ENCODE peak calls at places on chromosomes 16 and 17, in seven cellular contexts. Q, R, N, U, M, J and G are unnamed samples. For H3K9me2 and H3K36me3, the result is how much of the 10 kb centered on the place peaks cover.

GRCh38 chr16:85600905-85601639 is 12.1 kb upstream of the GSE1 start:
- DNase-seq in N (no peak), J (no peak), Q (no peak), U (no peak), R (no peak), M (no peak), G (no peak)

GRCh38 chr17:13176436-13176835 is 158.6 kb upstream of the ELAC2 start:
- DNase-seq in U (no peak), J (no peak), Q (no peak), N (no peak), M (no peak), R (no peak), G (no peak)

GRCh38 chr16:53743149-53743566 is 39.2 kb downstream of the FTO start:
- DNase-seq in R (peak), J (peak), N (peak), U (peak), Q (peak), M (no peak), G (no peak)

GRCh38 chr16:10172848-10173655 is 9.2 kb downstream of the GRIN2A start:
- DNase-seq in N (peak), R (peak), U (no peak), Q (peak), M (no peak), J (no peak), G (no peak)

GRCh38 chr17:75390982-75391381 is 14.5 kb downstream of the GRB2 start:
- DNase-seq in R (no peak), J (no peak), N (peak), Q (no peak), U (no peak), M (no peak), G (no peak)

GRCh38 chr16:88941933-88942909 is 34.8 kb downstream of the CBFA2T3 start:
- DNase-seq in R (no peak), Q (peak), J (peak), N (peak), U (peak), M (peak), G (no peak)

GRCh38 chr17:1197781-1198490 is 18.2 kb upstream of the ABR start:
- DNase-seq in M (no peak), R (no peak), J (no peak), Q (no peak), U (peak), N (peak), G (no peak)

GRCh38 chr17:47669060-47669459 is 19.3 kb downstream of the KPNB1 start:
- DNase-seq in N (no peak), M (no peak), Q (no peak), R (no peak), J (no peak), U (no peak), G (no peak)

GRCh38 chr16:29784901-29785500 is 5.5 kb upstream of the KIF22 start:
- DNase-seq in R (no peak), Q (peak), J (no peak), U (peak), M (no peak), N (peak), G (peak)

GRCh38 chr17:82924214-82924613 is 84.4 kb upstream of the ZNF750 start:
- DNase-seq in R (no peak), Q (no peak), N (no peak), J (no peak), U (no peak), M (no peak), G (no peak)

GRCh38 chr17:49989518-49989880 is 5.5 kb downstream of the DLX3 start:
- DNase-seq in R (no peak), M (no peak), J (no peak), U (no peak), N (no peak), Q (peak), G (no peak)

GRCh38 chr17:40529991-40530390 is 28.6 kb upstream of the TNS4 start:
- DNase-seq in Q (no peak), J (no peak), R (peak), U (no peak), N (peak), M (no peak), G (no peak)

GRCh38 chr17:69246726-69247375 is 18.2 kb upstream of the ABCA10 start:
- DNase-seq in M (no peak), U (peak), Q (peak), N (peak), R (peak), J (peak), G (peak)

GRCh38 chr17:76124582-76125390 is 16.3 kb downstream of the FOXJ1 start:
- DNase-seq in Q (peak), M (no peak), R (peak), J (no peak), N (peak), U (peak), G (no peak)

GRCh38 chr17:31321971-31322370 is 549 bp upstream of the EVI2A start:
- DNase-seq in N (no peak), U (no peak), J (no peak), R (no peak), Q (no peak), M (no peak), G (no peak)

GRCh38 chr17:41530062-41531048 is 2.2 kb upstream of the KRT19 start:
- DNase-seq in R (peak), N (peak), Q (no peak), M (peak), J (peak), U (peak), G (no peak)

GRCh38 chr16:87233928-87234327 is 83.3 kb downstream of the C16orf95 start:
- DNase-seq in R (no peak), Q (peak), N (peak), M (no peak), U (no peak), J (no peak), G (no peak)

GRCh38 chr16:49528035-49528434 is 154.4 kb downstream of the C16orf78 start:
- DNase-seq in J (no peak), U (peak), N (peak), M (no peak), R (peak), Q (no peak), G (no peak)

GRCh38 chr16:28192811-28193529 is 18.8 kb downstream of the XPO6 start:
- DNase-seq in M (no peak), U (no peak), N (no peak), R (no peak), Q (no peak), J (no peak), G (no peak)

GRCh38 chr16:19809693-19810092 is 75.0 kb downstream of the GPRC5B start:
- DNase-seq in N (no peak), R (no peak), M (no peak), U (no peak), Q (no peak), J (no peak), G (no peak)

GRCh38 chr17:46072998-46073397 is 73.9 kb downstream of the STH start:
- DNase-seq in M (no peak), J (no peak), R (peak), Q (peak), U (no peak), N (peak), G (no peak)

GRCh38 chr17:58396173-58396572 is 21.2 kb downstream of the RNF43 start:
- DNase-seq in J (no peak), R (no peak), U (no peak), Q (no peak), M (no peak), N (no peak), G (no peak)
- H3K9me2 ChIP-seq in J (under half), R (under half), U (under half), Q (under half), M (under half), N (under half), G (under half)

GRCh38 chr17:43021739-43022512 is at the start of gene VAT1:
- DNase-seq in Q (peak), U (peak), N (peak), M (peak), J (peak), R (peak), G (peak)
- TF ChIP-seq EZH2 in Q (no peak), U (no peak), N (no peak), M (no peak), J (no peak), R (no peak), G (no peak)

GRCh38 chr16:68331879-68332410 is 21.1 kb downstream of the PRMT7 start:
- DNase-seq in M (no peak), U (no peak), Q (no peak), J (no peak), R (no peak), N (peak), G (no peak)
- H3K36me3 ChIP-seq in M (under half), U (under half), Q (under half), J (under half), R (under half), N (under half), G (under half)

GRCh38 chr17:2511462-2512369 is at the start of gene METTL16:
- DNase-seq in R (peak), U (peak), M (peak), Q (peak), J (peak), N (peak), G (peak)

GRCh38 chr17:2511138-2511461 is 588 bp downstream of the METTL16 start:
- DNase-seq in N (no peak), M (no peak), R (no peak), U (no peak), Q (no peak), J (no peak), G (no peak)

GRCh38 chr17:2510559-2510958 is 1.1 kb downstream of the METTL16 start:
- DNase-seq in J (no peak), Q (no peak), U (no peak), M (no peak), R (no peak), N (no peak), G (no peak)

GRCh38 chr17:2503627-2504026 is 8.1 kb downstream of the METTL16 start:
- DNase-seq in R (no peak), U (no peak), M (no peak), N (no peak), J (no peak), Q (no peak), G (no peak)

GRCh38 chr17:2508035-2508434 is 3.7 kb downstream of the METTL16 start:
- DNase-seq in N (no peak), U (no peak), J (no peak), Q (no peak), R (no peak), M (no peak), G (no peak)
- H3K9me2 ChIP-seq in N (under half), U (under half), J (under half), Q (under half), R (under half), M (under half), G (under half)

GRCh38 chr17:60142872-60143499 is 6.8 kb upstream of the CA4 start:
- DNase-seq in R (peak), N (peak), M (peak), J (peak), U (peak), Q (peak), G (peak)
- TF ChIP-seq EZH2 in R (no peak), N (no peak), M (no peak), J (no peak), U (no peak), Q (no peak), G (no peak)

GRCh38 chr17:3582921-3583320 is 25.3 kb upstream of the TRPV3 start:
- DNase-seq in M (no peak), R (no peak), Q (no peak), U (no peak), J (no peak), N (no peak), G (no peak)

GRCh38 chr17:3583456-3583855 is 25.8 kb downstream of the TRPV1 start:
- DNase-seq in R (no peak), N (no peak), U (no peak), J (no peak), M (no peak), Q (no peak), G (no peak)

GRCh38 chr17:3589784-3590183 is 19.4 kb downstream of the TRPV1 start:
- DNase-seq in Q (no peak), N (no peak), U (no peak), M (no peak), J (no peak), R (no peak), G (no peak)

GRCh38 chr17:3588104-3588503 is 21.1 kb downstream of the TRPV1 start:
- DNase-seq in Q (no peak), M (no peak), R (no peak), U (no peak), N (no peak), J (no peak), G (no peak)

DNA sequence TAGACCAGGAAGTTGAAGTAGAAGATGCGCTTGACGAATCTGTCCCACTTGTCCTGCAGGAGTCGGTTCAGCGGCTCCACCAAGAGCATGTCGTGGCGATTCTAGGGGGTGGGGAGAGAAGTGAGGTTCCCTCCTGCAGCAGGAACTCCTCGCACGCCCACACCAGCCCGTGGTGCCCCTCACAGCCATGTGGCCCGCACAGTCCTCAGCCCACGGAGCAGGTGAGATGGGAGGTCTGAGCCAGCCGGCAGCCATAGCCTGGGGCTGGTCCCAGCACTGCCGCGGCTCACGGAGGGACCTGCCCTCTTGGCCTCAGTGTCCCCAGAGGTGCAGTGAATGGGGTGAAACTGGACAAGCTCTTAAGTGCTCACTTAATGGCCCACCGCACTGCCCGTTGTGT is 23.4 kb downstream of the TRPV1 start:
- DNase-seq in N (no peak), J (no peak), R (no peak), U (no peak), M (no peak), Q (no peak), G (no peak)
- H3K36me3 ChIP-seq in N (under half), J (under half), R (under half), U (under half), M (under half), Q (under half), G (under half)

GRCh38 chr17:17416400-17417360 is 60.1 kb upstream of the MED9 start:
- DNase-seq in U (peak), R (peak), J (no peak), Q (no peak), N (peak), M (no peak), G (no peak)

GRCh38 chr17:17414316-17414937 is 62.4 kb upstream of the MED9 start:
- DNase-seq in J (no peak), Q (no peak), M (no peak), R (peak), U (no peak), N (peak), G (no peak)

GRCh38 chr17:17413821-17414220 is 63.0 kb upstream of the MED9 start:
- DNase-seq in J (no peak), Q (no peak), M (no peak), N (peak), R (no peak), U (no peak), G (no peak)

GRCh38 chr17:17416007-17416399 is 60.8 kb upstream of the MED9 start:
- DNase-seq in Q (peak), R (peak), N (peak), U (peak), M (peak), J (peak), G (peak)

DNA sequence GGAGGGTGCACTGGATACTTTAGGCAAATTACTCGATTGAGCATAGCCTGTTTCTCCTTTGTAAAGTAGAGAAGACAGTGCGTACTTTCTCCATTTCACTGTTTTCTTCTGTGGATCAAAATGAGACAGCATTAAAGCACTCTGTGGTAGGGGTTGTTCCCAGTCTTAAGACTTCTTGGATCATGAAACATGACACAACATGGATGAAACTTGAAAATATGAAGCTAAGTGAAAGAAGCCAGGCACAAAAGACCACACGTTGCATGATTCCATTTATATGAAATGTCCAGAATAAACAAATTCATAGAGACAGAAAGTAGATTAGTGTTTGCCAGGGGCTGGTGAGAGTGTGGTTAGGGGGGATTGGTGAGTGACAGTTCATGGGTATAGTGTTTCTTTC is 61.8 kb upstream of the MED9 start:
- DNase-seq in M (no peak), Q (no peak), N (no peak), J (no peak), U (no peak), R (no peak), G (no peak)
- H3K9me2 ChIP-seq in M (under half), Q (under half), N (under half), J (under half), U (under half), R (under half), G (under half)

DNA sequence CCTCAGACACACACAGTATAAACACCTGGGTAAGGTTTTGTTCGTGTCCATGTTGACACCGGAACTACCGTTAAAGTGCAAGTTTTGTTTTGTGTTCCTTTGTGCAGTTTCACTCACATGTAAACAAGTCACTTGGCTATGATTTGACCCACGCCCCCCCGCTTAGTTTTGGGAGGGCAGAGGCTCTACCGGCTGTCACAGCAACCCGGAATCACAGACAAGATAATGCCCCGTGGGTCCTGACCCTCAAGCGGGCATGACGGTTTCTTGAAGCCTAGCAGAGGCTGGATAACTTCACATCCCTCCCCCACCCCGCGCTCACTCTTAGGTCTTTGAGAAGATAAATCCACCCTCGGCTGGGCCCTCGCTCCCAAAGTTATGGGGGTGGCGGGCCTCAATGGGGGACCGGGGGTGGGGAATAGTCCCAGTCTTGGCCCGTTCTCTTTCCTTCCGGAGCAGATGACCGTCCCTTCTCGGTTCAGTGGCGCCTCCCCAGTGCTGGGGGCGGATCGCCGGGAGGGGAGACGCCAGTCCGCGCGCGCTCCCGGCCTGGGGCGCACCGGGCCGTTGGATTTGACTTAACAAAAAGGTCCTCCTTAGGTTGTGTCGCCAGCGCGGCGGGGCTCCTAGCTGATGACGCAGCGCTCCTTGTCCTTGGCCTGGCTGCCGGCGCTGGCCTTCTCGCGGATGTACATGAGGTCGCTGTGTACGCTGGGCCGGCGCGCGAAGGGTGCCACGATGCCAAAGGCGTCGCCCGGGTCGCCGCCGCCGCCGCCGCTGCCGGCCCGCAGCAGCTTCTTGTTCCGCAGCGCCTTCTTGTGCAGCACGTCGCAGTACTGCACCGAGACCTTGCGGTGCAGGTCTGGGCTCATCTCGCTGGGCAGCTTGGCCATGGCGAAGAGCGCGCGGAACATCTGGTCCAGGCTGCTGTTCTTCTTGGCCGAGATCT is 1.4 kb downstream of the RASD1 start:
- DNase-seq in R (peak), M (no peak), Q (peak), J (no peak), N (peak), U (peak), G (peak)
- TF ChIP-seq EZH2 in R (no peak), M (no peak), Q (no peak), J (no peak), N (no peak), U (no peak), G (no peak)

GRCh38 chr16:12558641-12559040 is 245.0 kb downstream of the CPPED1 start:
- DNase-seq in R (no peak), M (no peak), J (no peak), U (no peak), N (no peak), Q (peak), G (no peak)
- H3K36me3 ChIP-seq in R (under half), M (under half), J (under half), U (under half), N (under half), Q (under half), G (under half)

GRCh38 chr17:72295916-72296315 is 175.1 kb downstream of the SOX9 start:
- DNase-seq in R (no peak), U (no peak), N (no peak), Q (no peak), M (no peak), J (no peak), G (no peak)
- H3K9me2 ChIP-seq in R (under half), U (under half), N (under half), Q (under half), M (under half), J (under half), G (under half)